ENCODE peak calls at places on chromosomes 16 and 17, in ten cellular contexts. M is brain microvascular endothelial cell; Z is skeletal muscle cell; R is CD4-positive, alpha-beta memory T cell; U is HCT116; S is left lung; B is foreskin fibroblast; E is astrocyte of the spinal cord; H is neural progenitor cell; J is heart left ventricle. Y is an unnamed sample.

GRCh38 chr16:67649494-67649931 is 4.6 kb downstream of the CARMIL2 start:
- DNase-seq in H (peak; percentile 80), S (peak; percentile 78), J (no peak), U (no peak), R (no peak), M (no peak), E (no peak), Z (no peak), B (no peak), Y (no peak)

GRCh38 chr16:19505600-19506303 is 16.1 kb downstream of the GDE1 start:
- DNase-seq in J (no peak), S (no peak), Z (no peak), U (no peak), M (peak; percentile 74), H (no peak), R (no peak), B (peak; percentile 23), E (peak; percentile 85), Y (no peak)

GRCh38 chr16:70568601-70569217 is 45.1 kb downstream of the SF3B3 start:
- DNase-seq in S (no peak), J (no peak), M (no peak), U (no peak), Z (no peak), B (no peak), H (no peak), R (no peak), E (peak; percentile 32), Y (no peak)

GRCh38 chr17:38590988-38591758 is 14.6 kb downstream of the SRCIN1 start:
- DNase-seq in J (no peak), E (no peak), S (no peak), U (no peak), Z (no peak), H (peak; percentile 24), M (no peak), R (peak; percentile 23), B (no peak), Y (no peak)

GRCh38 chr17:50882851-50883250 is 16.7 kb upstream of the TOB1 start:
- DNase-seq in R (no peak), Z (no peak), H (no peak), M (peak; percentile 48), J (no peak), E (peak; percentile 57), B (peak; percentile 57), S (no peak), U (peak; percentile 26), Y (no peak)

GRCh38 chr17:73166731-73167581 is 2.1 kb downstream of the SSTR2 start:
- DNase-seq in Z (no peak), E (no peak), S (no peak), R (no peak), U (no peak), M (no peak), H (no peak), J (no peak), B (peak; percentile 7), Y (no peak)

GRCh38 chr17:29084476-29085148 is 41.7 kb downstream of the PIPOX start:
- DNase-seq in R (no peak), Z (no peak), E (peak; percentile 44), M (no peak), S (no peak), B (peak; percentile 17), H (peak; percentile 42), J (no peak), U (no peak), Y (no peak)

GRCh38 chr17:43994272-43995149 is 9.9 kb upstream of the NAGS start:
- DNase-seq in S (peak; percentile 89), E (peak; percentile 58), J (peak; percentile 68), M (peak; percentile 56), H (peak; percentile 86), B (no peak), U (no peak), R (peak; percentile 69), Z (no peak), Y (no peak)

GRCh38 chr17:79420318-79421243 is 190.3 kb downstream of the RBFOX3 start:
- DNase-seq in H (peak; percentile 37), M (peak; percentile 28), Z (no peak), R (no peak), S (no peak), B (peak; percentile 13), J (no peak), U (peak; percentile 26), E (no peak), Y (no peak)

GRCh38 chr17:42378597-42379594 is 9.3 kb downstream of the STAT3 start:
- DNase-seq in M (no peak), R (no peak), B (no peak), E (peak; percentile 51), H (no peak), J (no peak), U (no peak), Z (no peak), S (no peak), Y (no peak)

GRCh38 chr17:10114931-10115535 is 83.4 kb downstream of the GAS7 start:
- DNase-seq in Z (peak; percentile 97), U (no peak), M (peak; percentile 84), H (no peak), B (peak; percentile 96), R (peak; percentile 85), J (peak; percentile 96), S (peak; percentile 95), E (peak; percentile 95), Y (no peak)

GRCh38 chr17:29772981-29773380 is 150.3 kb upstream of the CORO6 start:
- DNase-seq in Z (no peak), U (no peak), R (no peak), B (no peak), J (no peak), E (no peak), H (no peak), S (no peak), M (no peak), Y (no peak)

GRCh38 chr17:77365584-77366186 is 224.9 kb downstream of the SEC14L1 start:
- DNase-seq in M (peak; percentile 86), H (no peak), R (no peak), E (peak; percentile 92), Z (peak; percentile 75), U (peak; percentile 85), J (peak; percentile 84), B (peak; percentile 81), S (no peak), Y (no peak)

GRCh38 chr17:35708149-35708548 is 23.3 kb upstream of the RASL10B start:
- DNase-seq in B (no peak), S (no peak), J (no peak), U (no peak), Z (no peak), M (no peak), H (no peak), E (no peak), R (no peak), Y (no peak)

GRCh38 chr17:73338050-73338491 is 26.3 kb upstream of the CDC42EP4 start:
- DNase-seq in Z (no peak), S (peak; percentile 58), M (peak; percentile 49), E (peak; percentile 65), H (no peak), B (peak; percentile 67), U (no peak), J (no peak), R (no peak), Y (no peak)

GRCh38 chr16:23803591-23804123 is 32.1 kb upstream of the PRKCB start:
- DNase-seq in B (peak; percentile 4), U (peak; percentile 57), H (peak; percentile 81), R (peak; percentile 66), J (peak; percentile 40), Z (no peak), S (peak; percentile 88), E (no peak), M (peak; percentile 11), Y (no peak)
- H3K4me3 ChIP-seq in B (no peak overlapping the region), U (no peak overlapping the region), H (no peak overlapping the region), R (no peak overlapping the region), J (no peak overlapping the region), Z (no peak overlapping the region), S (no peak overlapping the region), E (no peak overlapping the region), M (no peak overlapping the region), Y (no peak overlapping the region)

DNA sequence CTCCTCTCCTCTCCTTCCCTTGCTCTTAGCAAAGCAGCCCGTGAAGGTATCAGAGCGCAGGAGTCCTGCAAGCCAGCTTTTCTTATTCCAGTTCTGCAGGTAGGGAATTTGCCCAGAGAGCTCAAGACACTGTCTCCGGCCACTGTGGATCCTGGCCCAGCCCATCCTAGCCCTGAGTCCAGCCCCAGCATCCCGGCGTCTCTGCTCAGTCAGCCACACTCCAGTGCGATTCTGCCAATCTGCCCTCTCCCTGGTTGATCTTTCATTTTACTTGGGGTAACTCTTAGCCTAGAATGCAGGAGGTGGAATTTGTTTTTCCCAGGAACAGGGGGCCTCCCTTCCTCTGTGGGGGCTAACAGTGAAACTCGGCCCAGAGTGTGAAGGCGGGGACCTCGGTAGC is 176.9 kb upstream of the GSE1 start:
- DNase-seq in M (no peak), J (no peak), B (no peak), R (no peak), H (no peak), E (no peak), Z (no peak), S (no peak), U (no peak), Y (no peak)
- H3K4me3 ChIP-seq in M (no peak overlapping the region), J (no peak overlapping the region), B (no peak overlapping the region), R (no peak overlapping the region), H (no peak overlapping the region), E (no peak overlapping the region), Z (no peak overlapping the region), S (no peak overlapping the region), U (no peak overlapping the region), Y (no peak overlapping the region)

DNA sequence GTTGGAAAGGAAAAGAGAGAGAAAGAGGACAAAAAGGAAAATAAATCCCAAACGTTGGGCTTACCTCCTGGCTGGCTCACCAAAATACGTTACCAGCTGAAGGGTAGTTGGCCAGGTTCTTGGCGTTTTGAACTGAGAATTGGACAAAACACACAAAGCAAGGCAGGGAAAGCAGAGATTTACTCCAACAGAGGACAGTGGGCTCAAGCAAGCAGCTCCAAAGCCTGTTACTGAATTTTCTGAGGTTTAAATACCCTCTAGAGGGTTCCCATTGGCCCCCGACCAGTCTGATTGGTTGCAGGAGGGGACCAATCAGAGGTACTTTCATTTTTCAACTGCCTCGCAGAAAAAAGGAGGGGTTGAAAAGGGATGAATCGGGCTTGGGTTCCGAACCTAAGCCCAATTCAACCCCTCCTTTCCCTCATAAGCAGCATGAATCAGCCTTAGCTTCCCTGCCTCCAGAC is 55.6 kb upstream of the ALOX12 start:
- DNase-seq in R (no peak), S (no peak), E (no peak), M (no peak), J (no peak), B (no peak), Z (no peak), U (no peak), H (no peak), Y (no peak)
- H3K4me3 ChIP-seq in R (no peak overlapping the region), S (peak overlapping the region; percentile 18), E (no peak overlapping the region), M (no peak overlapping the region), J (peak overlapping the region; percentile 31), B (peak overlapping the region; percentile 33), Z (no peak overlapping the region), U (no peak overlapping the region), H (no peak overlapping the region), Y (no peak overlapping the region)

DNA sequence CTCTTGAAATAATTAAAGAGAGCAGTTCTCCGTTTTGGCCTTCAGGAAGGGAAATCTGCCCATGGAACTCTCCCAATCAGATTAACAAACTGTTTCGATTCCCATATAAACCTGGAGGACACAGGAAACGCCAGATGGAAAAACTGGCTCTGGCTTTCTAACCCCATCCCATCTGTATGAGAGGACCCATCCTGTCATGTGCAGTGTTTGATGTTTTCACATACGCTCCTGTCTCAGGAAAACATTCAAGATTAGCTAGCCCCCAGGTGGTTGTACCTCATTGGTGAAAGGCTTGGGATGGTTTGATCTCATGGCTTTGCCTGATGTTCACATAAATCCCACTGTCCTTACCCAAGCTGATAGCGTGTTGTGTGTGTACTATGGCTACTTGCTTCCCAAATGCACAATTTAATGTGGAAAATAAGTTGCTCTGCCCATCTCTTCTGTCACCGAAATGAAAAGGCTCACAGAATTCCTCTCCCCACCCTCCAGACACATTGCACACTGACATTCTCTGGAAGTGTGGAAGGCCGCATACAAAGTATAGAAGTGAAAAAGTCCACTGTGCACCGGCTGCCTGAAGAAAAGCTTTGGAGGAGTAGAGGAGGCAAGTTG is 18.2 kb upstream of the ERN1 start:
- DNase-seq in U (no peak), M (no peak), H (no peak), J (no peak), R (no peak), S (no peak), B (no peak), Z (no peak), E (peak; percentile 5), Y (no peak)
- H3K4me3 ChIP-seq in U (peak overlapping the region; percentile 88), M (no peak overlapping the region), H (no peak overlapping the region), J (no peak overlapping the region), R (no peak overlapping the region), S (no peak overlapping the region), B (no peak overlapping the region), Z (no peak overlapping the region), E (no peak overlapping the region), Y (no peak overlapping the region)

Y was measured in GM12864.